ENCODE peak calls at places on chromosomes 1 and 21, in five cellular contexts. Z, R, O, D and Y are unnamed samples.

GRCh38 chr1:47230692-47231313 is 1.2 kb downstream of the TAL1 start:
- DNase-seq in D (no peak), O (peak), R (no peak), Z (peak), Y (no peak)

GRCh38 chr1:3103977-3104677 is 35.1 kb downstream of the PRDM16 start:
- DNase-seq in D (no peak), Z (no peak), O (no peak), R (no peak), Y (no peak)

GRCh38 chr21:31252091-31252490 is 92.0 kb downstream of the TIAM1 start:
- DNase-seq in O (no peak), Z (no peak), R (no peak), D (no peak), Y (no peak)

GRCh38 chr1:219498666-219499065 is 114.2 kb downstream of the ZC3H11B start:
- DNase-seq in Z (no peak), D (no peak), R (peak), O (no peak), Y (no peak)

GRCh38 chr1:229381234-229381633 is 38.4 kb upstream of the CCSAP start:
- DNase-seq in R (no peak), D (no peak), O (peak), Z (peak), Y (no peak)

GRCh38 chr1:112417985-112418607 is 22.1 kb downstream of the CTTNBP2NL start:
- DNase-seq in D (no peak), Z (no peak), O (no peak), R (no peak), Y (no peak)

GRCh38 chr1:54129858-54130257 is 22.9 kb downstream of the CDCP2 start:
- DNase-seq in O (no peak), D (no peak), Z (no peak), R (no peak), Y (no peak)

GRCh38 chr1:209375681-209376360 is 207.7 kb upstream of the CAMK1G start:
- DNase-seq in D (peak), Z (no peak), O (no peak), R (peak), Y (no peak)

GRCh38 chr1:23148084-23148483 is 20.6 kb downstream of the LUZP1 start:
- DNase-seq in R (peak), Z (no peak), O (no peak), D (no peak), Y (no peak)

GRCh38 chr1:167333703-167334102 is 113.0 kb downstream of the POU2F1 start:
- DNase-seq in O (no peak), R (no peak), D (no peak), Z (no peak), Y (no peak)

GRCh38 chr1:101945884-101946283 is 50.8 kb downstream of the OLFM3 start:
- DNase-seq in O (no peak), D (no peak), R (peak), Z (no peak), Y (no peak)

GRCh38 chr21:41660748-41661147 is 106.1 kb downstream of the RIPK4 start:
- DNase-seq in Z (no peak), R (no peak), O (no peak), D (no peak), Y (no peak)

GRCh38 chr1:236997361-236997760 is 6.9 kb downstream of the MT1HL1 start:
- DNase-seq in Z (no peak), D (no peak), O (no peak), R (no peak), Y (no peak)

GRCh38 chr1:95023399-95024050 is 49.2 kb downstream of the ALG14 start:
- DNase-seq in Z (no peak), R (no peak), D (peak), O (no peak), Y (no peak)

GRCh38 chr1:3483801-3484444 is 29.5 kb downstream of the ARHGEF16 start:
- DNase-seq in D (peak), Z (peak), R (peak), O (peak), Y (no peak)

GRCh38 chr1:163706915-163707314 is 385.2 kb downstream of the NUF2 start:
- DNase-seq in R (no peak), D (no peak), O (no peak), Z (no peak), Y (no peak)

GRCh38 chr1:169745015-169745861 is 11.4 kb upstream of the SELE start:
- DNase-seq in R (peak), O (no peak), D (no peak), Z (no peak), Y (no peak)

GRCh38 chr21:36483095-36483494 is 3.2 kb upstream of the CLDN14 start:
- DNase-seq in O (no peak), D (no peak), Z (no peak), R (no peak), Y (no peak)

GRCh38 chr1:170536924-170537551 is 5.1 kb downstream of the GORAB start:
- DNase-seq in O (no peak), D (peak), R (no peak), Z (no peak), Y (no peak)

GRCh38 chr1:88237026-88237425 is 447.0 kb upstream of the PKN2 start:
- DNase-seq in Z (no peak), O (no peak), R (no peak), D (no peak), Y (no peak)

GRCh38 chr1:193567937-193568336 is 381.5 kb upstream of the B3GALT2 start:
- DNase-seq in O (no peak), R (no peak), D (no peak), Z (no peak), Y (no peak)

GRCh38 chr21:28615276-28615675 is 377.4 kb downstream of the LTN1 start:
- DNase-seq in O (no peak), Z (no peak), R (peak), D (no peak), Y (no peak)

GRCh38 chr1:2375246-2375922 is 16.0 kb downstream of the MORN1 start:
- DNase-seq in R (peak), Z (no peak), D (no peak), O (no peak), Y (no peak)

GRCh38 chr1:56106551-56107277 is 472.6 kb downstream of the PLPP3 start:
- DNase-seq in D (no peak), Z (no peak), R (no peak), O (no peak), Y (no peak)

GRCh38 chr1:207890136-207890738 is 20.7 kb downstream of the CD34 start:
- DNase-seq in D (peak), Z (no peak), O (no peak), R (peak), Y (no peak)

GRCh38 chr1:239816090-239816812 is 275.4 kb upstream of the FMN2 start:
- DNase-seq in R (peak), Z (peak), D (peak), O (no peak), Y (no peak)

GRCh38 chr1:79797487-79797886 is 791.0 kb upstream of the ADGRL4 start:
- DNase-seq in O (no peak), D (no peak), Z (no peak), R (no peak), Y (no peak)

GRCh38 chr1:182170941-182171461 is 109.5 kb upstream of the ZNF648 start:
- DNase-seq in O (no peak), D (no peak), R (peak), Z (no peak), Y (no peak)

GRCh38 chr1:26317612-26318337 is at the start of gene CD52:
- DNase-seq in D (no peak), O (no peak), Z (peak), R (no peak), Y (no peak)

GRCh38 chr1:38728176-38728908 is 131.2 kb downstream of the RRAGC start:
- DNase-seq in Z (peak), D (peak), O (peak), R (no peak), Y (no peak)

GRCh38 chr1:41539999-41540398 is 55.5 kb upstream of the EDN2 start:
- DNase-seq in R (no peak), O (no peak), Z (no peak), D (no peak), Y (no peak)

GRCh38 chr1:93623436-93623835 is 58.2 kb downstream of the BCAR3 start:
- DNase-seq in R (peak), O (no peak), D (no peak), Z (no peak), Y (no peak)

GRCh38 chr1:39178541-39179431 is 25.7 kb upstream of the MACF1 start:
- DNase-seq in Z (no peak), O (no peak), R (peak), D (peak), Y (no peak)

GRCh38 chr1:15681346-15682290 is 2.5 kb upstream of the PLEKHM2 start:
- DNase-seq in O (no peak), Z (no peak), R (peak), D (no peak), Y (no peak)

GRCh38 chr1:31396633-31397351 is 16.2 kb upstream of the SERINC2 start:
- DNase-seq in R (peak), O (no peak), Z (no peak), D (peak), Y (no peak)

GRCh38 chr1:53319296-53320101 is 8.4 kb downstream of the LRP8 start:
- DNase-seq in O (no peak), D (no peak), Z (no peak), R (no peak), Y (no peak)

GRCh38 chr1:86616871-86617270 is 70.0 kb downstream of the CLCA4 start:
- DNase-seq in Z (no peak), R (no peak), D (no peak), O (no peak), Y (no peak)

GRCh38 chr1:45522324-45523104 is 830 bp upstream of the PRDX1 start:
- DNase-seq in Z (peak), R (peak), O (no peak), D (no peak), Y (no peak)

GRCh38 chr1:45518910-45519309 is 2.8 kb downstream of the PRDX1 start:
- DNase-seq in D (no peak), R (no peak), Z (no peak), O (no peak), Y (no peak)

GRCh38 chr1:45526135-45526644 is 4.5 kb upstream of the PRDX1 start:
- DNase-seq in Z (no peak), O (no peak), R (no peak), D (peak), Y (no peak)

GRCh38 chr1:45516465-45516864 is 5.2 kb downstream of the PRDX1 start:
- DNase-seq in D (no peak), Z (no peak), O (no peak), R (peak), Y (no peak)

GRCh38 chr1:45521413-45522323 is at the start of gene PRDX1:
- DNase-seq in D (peak), R (peak), O (peak), Z (peak), Y (peak)
- H2BK5ac ChIP-seq in D (peak), R (peak), O (peak), Z (peak), Y (peak)

DNA sequence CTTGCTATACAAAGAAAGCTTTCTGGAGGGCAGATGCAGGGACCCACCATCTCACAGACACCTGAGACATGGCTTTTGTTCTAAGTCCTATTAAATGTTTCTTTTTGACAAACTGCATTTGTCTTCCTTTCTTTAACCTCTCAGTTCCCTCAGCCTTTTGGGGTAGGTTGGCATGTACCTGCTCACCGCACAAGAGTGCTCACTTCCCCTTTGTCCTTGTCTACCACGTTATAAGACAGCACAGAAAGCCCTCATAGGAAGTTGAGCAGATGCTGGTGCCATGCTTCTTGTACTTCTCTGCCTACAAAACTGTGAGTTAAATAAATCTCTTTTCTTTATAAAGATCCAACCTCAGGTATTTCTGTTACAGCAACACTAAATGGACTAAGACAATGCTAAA is 31.9 kb upstream of the RGS21 start:
- DNase-seq in D (no peak), R (no peak), Z (no peak), O (no peak), Y (no peak)
- H2BK12ac ChIP-seq in D (no peak), R (no peak), Z (no peak), O (no peak), Y (no peak)

GRCh38 chr1:205150651-205151428 is 29.1 kb upstream of the RBBP5 start:
- DNase-seq in O (no peak), D (no peak), Z (no peak), R (no peak), Y (no peak)
- H2BK5ac ChIP-seq in O (no peak), D (no peak), Z (no peak), R (no peak), Y (no peak)

GRCh38 chr1:75520028-75520427 is 90.9 kb downstream of the SLC44A5 start:
- DNase-seq in O (no peak), D (no peak), R (no peak), Z (no peak), Y (no peak)

GRCh38 chr1:75519626-75520025 is 91.3 kb downstream of the SLC44A5 start:
- DNase-seq in D (peak), Z (no peak), R (peak), O (no peak), Y (no peak)

DNA sequence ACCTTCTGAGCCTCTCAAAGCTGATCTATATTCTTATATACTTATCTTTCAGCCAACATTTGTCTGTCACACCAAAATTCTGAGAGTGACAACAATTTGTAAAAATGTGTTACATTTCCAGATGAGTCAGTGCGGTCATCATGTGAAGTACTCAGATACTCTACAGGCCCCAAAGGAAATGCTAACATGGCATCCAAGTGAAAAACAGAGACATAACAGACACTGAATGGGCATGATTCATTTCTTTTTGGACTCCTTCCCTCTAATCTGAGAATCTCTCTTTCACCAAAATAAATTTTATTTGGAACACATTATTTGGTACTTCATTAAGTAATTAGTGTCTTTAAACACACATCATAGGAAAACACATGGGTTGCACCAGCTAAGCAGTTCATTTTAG is 96.6 kb downstream of the SLC44A5 start:
- DNase-seq in R (no peak), Z (no peak), O (no peak), D (peak), Y (no peak)
- H2BK12ac ChIP-seq in R (no peak), Z (no peak), O (no peak), D (no peak), Y (no peak)

GRCh38 chr1:214354440-214355148 is 73.6 kb downstream of the SMYD2 start:
- DNase-seq in R (no peak), Z (no peak), D (peak), O (no peak), Y (no peak)
- H2BK5ac ChIP-seq in R (no peak), Z (no peak), D (no peak), O (no peak), Y (no peak)

GRCh38 chr1:155392898-155393411 is 72.3 kb downstream of the RUSC1 start:
- DNase-seq in D (peak), O (no peak), Z (no peak), R (no peak), Y (no peak)

GRCh38 chr1:155389831-155390230 is 69.1 kb downstream of the RUSC1 start:
- DNase-seq in D (peak), O (no peak), R (no peak), Z (no peak), Y (no peak)
- H2BK12ac ChIP-seq in D (no peak), O (no peak), R (no peak), Z (no peak), Y (no peak)